ENCODE peak calls at places on chromosomes 13 and 19, in ten cellular contexts. One of them, this sample, is unnamed.

GRCh38 chr19:913080-913748 is at the start of gene R3HDM4:
- DNase-seq in SJSA1: peak; percentile 69
- DNase-seq in IMR-90: peak; percentile 37
- DNase-seq in aorta: peak; percentile 88
- DNase-seq in astrocyte: no peak
- DNase-seq in PC-9: no peak
- DNase-seq in Peyer's patch: peak; percentile 80
- DNase-seq in psoas muscle: peak; percentile 84
- DNase-seq in A549: peak; percentile 54
- DNase-seq in suprapubic skin: no peak
- DNase-seq in this sample: peak; percentile 87

GRCh38 chr13:113050856-113051431 is 54.6 kb upstream of the F7 start:
- DNase-seq in PC-9: no peak
- DNase-seq in aorta: peak; percentile 45
- DNase-seq in psoas muscle: no peak
- DNase-seq in Peyer's patch: no peak
- DNase-seq in IMR-90: no peak
- DNase-seq in astrocyte: no peak
- DNase-seq in A549: no peak
- DNase-seq in suprapubic skin: no peak
- DNase-seq in SJSA1: no peak
- DNase-seq in this sample: peak; percentile 35

GRCh38 chr13:39892731-39893293 is 237.3 kb downstream of the COG6 start:
- DNase-seq in A549: no peak
- DNase-seq in Peyer's patch: peak; percentile 19
- DNase-seq in IMR-90: no peak
- DNase-seq in suprapubic skin: no peak
- DNase-seq in astrocyte: no peak
- DNase-seq in psoas muscle: no peak
- DNase-seq in PC-9: no peak
- DNase-seq in SJSA1: no peak
- DNase-seq in aorta: peak; percentile 55
- DNase-seq in this sample: no peak

GRCh38 chr13:28582225-28582891 is 76.6 kb upstream of the POMP start:
- DNase-seq in SJSA1: no peak
- DNase-seq in A549: no peak
- DNase-seq in IMR-90: peak; percentile 53
- DNase-seq in Peyer's patch: no peak
- DNase-seq in aorta: no peak
- DNase-seq in astrocyte: no peak
- DNase-seq in psoas muscle: no peak
- DNase-seq in PC-9: no peak
- DNase-seq in suprapubic skin: no peak
- DNase-seq in this sample: no peak

GRCh38 chr19:39671739-39672363 is 16.1 kb downstream of the LGALS16 start:
- DNase-seq in aorta: no peak
- DNase-seq in astrocyte: peak; percentile 8
- DNase-seq in A549: peak; percentile 83
- DNase-seq in SJSA1: no peak
- DNase-seq in psoas muscle: no peak
- DNase-seq in IMR-90: peak; percentile 43
- DNase-seq in PC-9: no peak
- DNase-seq in suprapubic skin: no peak
- DNase-seq in Peyer's patch: peak; percentile 25
- DNase-seq in this sample: no peak

GRCh38 chr19:1860821-1861598 is 2.4 kb downstream of the KLF16 start:
- DNase-seq in aorta: peak; percentile 64
- DNase-seq in SJSA1: no peak
- DNase-seq in psoas muscle: no peak
- DNase-seq in suprapubic skin: no peak
- DNase-seq in A549: no peak
- DNase-seq in astrocyte: no peak
- DNase-seq in IMR-90: no peak
- DNase-seq in PC-9: no peak
- DNase-seq in Peyer's patch: no peak
- DNase-seq in this sample: no peak

GRCh38 chr19:12664406-12665280 is 1.9 kb downstream of the MAN2B1 start:
- DNase-seq in IMR-90: no peak
- DNase-seq in SJSA1: no peak
- DNase-seq in aorta: no peak
- DNase-seq in PC-9: no peak
- DNase-seq in astrocyte: no peak
- DNase-seq in Peyer's patch: no peak
- DNase-seq in A549: no peak
- DNase-seq in suprapubic skin: no peak
- DNase-seq in psoas muscle: no peak
- DNase-seq in this sample: no peak

GRCh38 chr13:108226184-108226583 is 8.0 kb downstream of the ABHD13 start:
- DNase-seq in aorta: no peak
- DNase-seq in PC-9: no peak
- DNase-seq in IMR-90: no peak
- DNase-seq in astrocyte: no peak
- DNase-seq in suprapubic skin: no peak
- DNase-seq in psoas muscle: no peak
- DNase-seq in Peyer's patch: no peak
- DNase-seq in A549: no peak
- DNase-seq in SJSA1: no peak
- DNase-seq in this sample: no peak

GRCh38 chr19:34254552-34255432 is at the start of gene GARRE1:
- DNase-seq in A549: peak; percentile 86
- DNase-seq in SJSA1: peak; percentile 80
- DNase-seq in suprapubic skin: no peak
- DNase-seq in IMR-90: peak; percentile 24
- DNase-seq in aorta: no peak
- DNase-seq in psoas muscle: peak; percentile 50
- DNase-seq in PC-9: no peak
- DNase-seq in astrocyte: no peak
- DNase-seq in Peyer's patch: no peak
- DNase-seq in this sample: peak; percentile 59

GRCh38 chr13:75495938-75496337 is 14.0 kb upstream of the TBC1D4 start:
- DNase-seq in A549: no peak
- DNase-seq in psoas muscle: no peak
- DNase-seq in IMR-90: peak; percentile 80
- DNase-seq in SJSA1: no peak
- DNase-seq in Peyer's patch: no peak
- DNase-seq in PC-9: no peak
- DNase-seq in astrocyte: peak; percentile 95
- DNase-seq in aorta: no peak
- DNase-seq in suprapubic skin: no peak
- DNase-seq in this sample: no peak

GRCh38 chr19:41705393-41706174 is 2.8 kb upstream of the CEACAM5 start:
- DNase-seq in Peyer's patch: no peak
- DNase-seq in SJSA1: no peak
- DNase-seq in PC-9: no peak
- DNase-seq in A549: peak; percentile 53
- DNase-seq in suprapubic skin: peak; percentile 75
- DNase-seq in psoas muscle: no peak
- DNase-seq in astrocyte: peak; percentile 1
- DNase-seq in IMR-90: no peak
- DNase-seq in aorta: no peak
- DNase-seq in this sample: no peak

GRCh38 chr19:43754562-43755255 is at the start of gene SMG9:
- DNase-seq in psoas muscle: peak; percentile 99
- DNase-seq in Peyer's patch: peak; percentile 96
- DNase-seq in astrocyte: peak; percentile 86
- DNase-seq in suprapubic skin: peak; percentile 98
- DNase-seq in PC-9: peak; percentile 84
- DNase-seq in aorta: peak; percentile 99
- DNase-seq in SJSA1: peak; percentile 99
- DNase-seq in IMR-90: peak; percentile 97
- DNase-seq in A549: peak; percentile 99
- DNase-seq in this sample: peak; percentile 98

GRCh38 chr13:59266478-59267063 is 897.2 kb downstream of the DIAPH3 start:
- DNase-seq in IMR-90: no peak
- DNase-seq in psoas muscle: no peak
- DNase-seq in aorta: no peak
- DNase-seq in SJSA1: no peak
- DNase-seq in Peyer's patch: no peak
- DNase-seq in suprapubic skin: no peak
- DNase-seq in A549: no peak
- DNase-seq in PC-9: no peak
- DNase-seq in astrocyte: peak; percentile 25
- DNase-seq in this sample: no peak

GRCh38 chr13:53775807-53776206 is 747.2 kb downstream of the OLFM4 start:
- DNase-seq in PC-9: no peak
- DNase-seq in suprapubic skin: no peak
- DNase-seq in aorta: no peak
- DNase-seq in SJSA1: no peak
- DNase-seq in IMR-90: no peak
- DNase-seq in psoas muscle: no peak
- DNase-seq in astrocyte: no peak
- DNase-seq in Peyer's patch: no peak
- DNase-seq in A549: no peak
- DNase-seq in this sample: no peak

GRCh38 chr19:46902402-46902766 is 41.6 kb downstream of the ARHGAP35 start:
- DNase-seq in aorta: no peak
- DNase-seq in psoas muscle: no peak
- DNase-seq in SJSA1: no peak
- DNase-seq in PC-9: peak; percentile 99
- DNase-seq in A549: no peak
- DNase-seq in suprapubic skin: no peak
- DNase-seq in astrocyte: peak; percentile 29
- DNase-seq in IMR-90: peak; percentile 31
- DNase-seq in Peyer's patch: no peak
- DNase-seq in this sample: no peak

GRCh38 chr13:78787189-78787588 is 128.2 kb upstream of the OBI1 start:
- DNase-seq in psoas muscle: no peak
- DNase-seq in A549: no peak
- DNase-seq in aorta: no peak
- DNase-seq in Peyer's patch: no peak
- DNase-seq in PC-9: no peak
- DNase-seq in SJSA1: no peak
- DNase-seq in astrocyte: no peak
- DNase-seq in IMR-90: no peak
- DNase-seq in suprapubic skin: no peak
- DNase-seq in this sample: no peak

GRCh38 chr13:76879876-76880270 is 6.3 kb downstream of the KCTD12 start:
- DNase-seq in IMR-90: no peak
- DNase-seq in astrocyte: no peak
- DNase-seq in aorta: no peak
- DNase-seq in Peyer's patch: no peak
- DNase-seq in A549: no peak
- DNase-seq in SJSA1: no peak
- DNase-seq in psoas muscle: no peak
- DNase-seq in PC-9: no peak
- DNase-seq in suprapubic skin: no peak
- DNase-seq in this sample: no peak

GRCh38 chr19:45451181-45451849 is 16.5 kb upstream of the FOSB start:
- DNase-seq in A549: no peak
- DNase-seq in suprapubic skin: no peak
- DNase-seq in astrocyte: peak; percentile 92
- DNase-seq in aorta: no peak
- DNase-seq in SJSA1: no peak
- DNase-seq in Peyer's patch: peak; percentile 51
- DNase-seq in PC-9: peak; percentile 57
- DNase-seq in IMR-90: peak; percentile 88
- DNase-seq in psoas muscle: peak; percentile 29
- DNase-seq in this sample: no peak
- H3K4me1 ChIP-seq in A549: peaks cover 54% of the 10 kb centered on the region
- H3K4me1 ChIP-seq in suprapubic skin: peaks cover 71% of the 10 kb centered on the region
- H3K4me1 ChIP-seq in astrocyte: peaks cover 41% of the 10 kb centered on the region
- H3K4me1 ChIP-seq in aorta: no peaks in the 10 kb centered on the region
- H3K4me1 ChIP-seq in SJSA1: peaks cover 57% of the 10 kb centered on the region
- H3K4me1 ChIP-seq in Peyer's patch: peaks cover 14% of the 10 kb centered on the region
- H3K4me1 ChIP-seq in PC-9: peaks cover 59% of the 10 kb centered on the region
- H3K4me1 ChIP-seq in IMR-90: peaks cover 12% of the 10 kb centered on the region
- H3K4me1 ChIP-seq in psoas muscle: peaks cover 41% of the 10 kb centered on the region
- H3K4me1 ChIP-seq in this sample: peaks cover 53% of the 10 kb centered on the region

DNA sequence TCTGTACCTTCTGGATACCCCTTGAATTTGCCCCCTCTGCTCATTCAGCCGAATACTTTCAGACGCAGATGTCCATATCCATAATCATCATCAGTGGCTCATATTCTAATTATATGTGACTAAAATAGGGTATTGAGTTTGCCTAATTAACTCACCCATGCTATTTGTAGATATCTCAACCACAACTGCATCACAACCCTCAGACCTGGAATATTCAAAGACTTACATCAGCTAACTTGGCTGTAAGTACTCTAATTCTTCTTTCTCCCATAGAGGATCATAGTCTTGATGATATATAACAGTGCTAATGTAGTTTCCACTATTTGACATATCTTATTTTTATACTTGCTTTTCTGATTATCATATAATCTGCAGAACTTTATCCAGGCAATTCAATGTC is 35.8 kb downstream of the RXFP2 start:
- DNase-seq in A549: no peak
- DNase-seq in SJSA1: no peak
- DNase-seq in suprapubic skin: no peak
- DNase-seq in psoas muscle: no peak
- DNase-seq in IMR-90: no peak
- DNase-seq in aorta: no peak
- DNase-seq in Peyer's patch: no peak
- DNase-seq in PC-9: no peak
- DNase-seq in astrocyte: peak; percentile 78
- DNase-seq in this sample: no peak
- H3K27ac ChIP-seq in A549: no peak overlapping the region
- H3K27ac ChIP-seq in SJSA1: no peak overlapping the region
- H3K27ac ChIP-seq in suprapubic skin: no peak overlapping the region
- H3K27ac ChIP-seq in psoas muscle: no peak overlapping the region
- H3K27ac ChIP-seq in IMR-90: no peak overlapping the region
- H3K27ac ChIP-seq in aorta: peak overlapping the region; percentile 86
- H3K27ac ChIP-seq in Peyer's patch: no peak overlapping the region
- H3K27ac ChIP-seq in PC-9: no peak overlapping the region
- H3K27ac ChIP-seq in astrocyte: no peak overlapping the region
- H3K27ac ChIP-seq in this sample: no peak overlapping the region

DNA sequence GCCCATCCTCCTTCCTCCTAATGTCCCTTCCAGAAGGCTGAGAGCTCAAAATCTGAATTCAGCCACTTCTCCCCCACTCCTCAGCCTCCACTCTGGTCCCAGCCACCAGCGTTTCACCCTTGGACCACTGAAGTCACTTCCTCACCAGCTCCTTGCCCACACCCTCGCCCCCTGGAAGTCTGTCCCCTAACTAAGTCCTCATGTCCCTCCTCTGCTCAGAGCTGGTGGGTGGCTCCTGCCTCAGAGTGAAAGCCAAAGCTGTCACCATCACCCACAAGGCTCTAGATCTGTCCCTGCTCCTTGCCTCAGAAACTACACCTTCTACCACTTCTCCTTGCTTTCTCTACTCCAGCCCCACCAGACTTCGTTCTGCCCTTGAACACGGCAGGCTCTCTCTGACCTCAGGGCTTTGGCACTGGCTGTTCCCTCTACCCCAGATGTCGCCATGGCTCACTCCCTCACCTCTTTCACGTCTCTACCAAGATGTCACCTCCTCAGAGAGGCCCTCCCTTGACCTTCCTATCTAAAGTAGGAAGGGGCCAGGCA is 1.7 kb downstream of the ERCC1 start:
- DNase-seq in aorta: no peak
- DNase-seq in psoas muscle: no peak
- DNase-seq in IMR-90: no peak
- DNase-seq in SJSA1: no peak
- DNase-seq in astrocyte: no peak
- DNase-seq in Peyer's patch: no peak
- DNase-seq in A549: no peak
- DNase-seq in suprapubic skin: no peak
- DNase-seq in PC-9: no peak
- DNase-seq in this sample: no peak
- H3K4me3 ChIP-seq in aorta: no peak overlapping the region
- H3K4me3 ChIP-seq in psoas muscle: no peak overlapping the region
- H3K4me3 ChIP-seq in IMR-90: no peak overlapping the region
- H3K4me3 ChIP-seq in SJSA1: no peak overlapping the region
- H3K4me3 ChIP-seq in astrocyte: no peak overlapping the region
- H3K4me3 ChIP-seq in Peyer's patch: no peak overlapping the region
- H3K4me3 ChIP-seq in A549: no peak overlapping the region
- H3K4me3 ChIP-seq in suprapubic skin: no peak overlapping the region
- H3K4me3 ChIP-seq in PC-9: no peak overlapping the region
- H3K4me3 ChIP-seq in this sample: no peak overlapping the region

GRCh38 chr13:62123409-62123808 is 707.8 kb upstream of the PCDH20 start:
- DNase-seq in aorta: no peak
- DNase-seq in A549: no peak
- DNase-seq in suprapubic skin: no peak
- DNase-seq in PC-9: no peak
- DNase-seq in psoas muscle: no peak
- DNase-seq in Peyer's patch: no peak
- DNase-seq in IMR-90: no peak
- DNase-seq in SJSA1: no peak
- DNase-seq in astrocyte: no peak
- DNase-seq in this sample: no peak
- H3K4me1 ChIP-seq in aorta: no peaks in the 10 kb centered on the region
- H3K4me1 ChIP-seq in A549: no peaks in the 10 kb centered on the region
- H3K4me1 ChIP-seq in suprapubic skin: no peaks in the 10 kb centered on the region
- H3K4me1 ChIP-seq in PC-9: no peaks in the 10 kb centered on the region
- H3K4me1 ChIP-seq in psoas muscle: no peaks in the 10 kb centered on the region
- H3K4me1 ChIP-seq in Peyer's patch: no peaks in the 10 kb centered on the region
- H3K4me1 ChIP-seq in IMR-90: no peaks in the 10 kb centered on the region
- H3K4me1 ChIP-seq in SJSA1: no peaks in the 10 kb centered on the region
- H3K4me1 ChIP-seq in astrocyte: no peaks in the 10 kb centered on the region
- H3K4me1 ChIP-seq in this sample: no peaks in the 10 kb centered on the region